ENCODE peak calls at places on chromosomes 16 and 17, in seven cellular contexts. K, D, N, F, E, W and P are unnamed samples.

GRCh38 chr16:4316103-4316731 is 350 bp downstream of the GLIS2 start:
- DNase-seq in W (peak; percentile 33), D (no peak), E (no peak), N (peak; percentile 48), K (no peak), F (no peak), P (no peak)

GRCh38 chr17:1481736-1482135 is 10.8 kb downstream of the MYO1C start:
- DNase-seq in W (no peak), N (no peak), E (no peak), F (no peak), D (no peak), K (no peak), P (no peak)

GRCh38 chr16:89924298-89924924 is 1.3 kb downstream of the TUBB3 start:
- DNase-seq in N (peak; percentile 44), W (peak; percentile 54), K (no peak), F (no peak), E (no peak), D (no peak), P (no peak)

GRCh38 chr17:38428643-38429371 is 543 bp downstream of the ARHGAP23 start:
- DNase-seq in F (no peak), K (no peak), D (no peak), E (no peak), N (no peak), W (peak; percentile 55), P (no peak)

GRCh38 chr17:57084361-57084801 is 665 bp upstream of the AKAP1 start:
- DNase-seq in E (no peak), N (no peak), D (no peak), W (no peak), F (no peak), K (no peak), P (no peak)

GRCh38 chr16:48810803-48811453 is 200.9 kb upstream of the N4BP1 start:
- DNase-seq in W (no peak), D (no peak), K (no peak), N (no peak), E (no peak), F (no peak), P (no peak)

GRCh38 chr17:70040336-70040735 is 34.7 kb upstream of the KCNJ16 start:
- DNase-seq in D (no peak), K (no peak), F (peak; percentile 22), W (no peak), E (no peak), N (peak; percentile 81), P (no peak)

GRCh38 chr16:50535506-50536257 is 12.5 kb upstream of the NKD1 start:
- DNase-seq in W (no peak), K (no peak), N (no peak), E (no peak), D (no peak), F (no peak), P (no peak)

GRCh38 chr17:10226930-10227695 is 28.7 kb upstream of the GAS7 start:
- DNase-seq in E (peak; percentile 29), K (no peak), D (no peak), N (peak; percentile 12), F (no peak), W (peak; percentile 51), P (peak; percentile 7)

GRCh38 chr17:8922451-8922850 is 43.1 kb downstream of the PIK3R5 start:
- DNase-seq in N (peak; percentile 98), E (no peak), W (peak; percentile 95), K (no peak), D (no peak), F (peak; percentile 91), P (no peak)

GRCh38 chr17:76000755-76001521 is at the start of gene CDK3:
- DNase-seq in K (no peak), N (no peak), F (no peak), D (no peak), E (no peak), W (no peak), P (no peak)

GRCh38 chr17:75783069-75783783 is 1.4 kb upstream of the UNK start:
- DNase-seq in N (peak; percentile 75), F (peak; percentile 41), E (no peak), K (no peak), W (peak; percentile 71), D (no peak), P (no peak)